ENCODE peak calls at places on chromosome 17, in ten cellular contexts. A is heart left ventricle; T is mesenchymal stem cell; G is astrocyte of the cerebellum; D is HFF-Myc; B is lung; I is fibroblast of pulmonary artery; S is Peyer's patch; R is naive thymus-derived CD4-positive, alpha-beta T cell; Z is dorsolateral prefrontal cortex. P is an unnamed sample.

GRCh38 chr17:32349503-32349853 is 479 bp upstream of the ZNF207 start:
- DNase-seq in A (peak), T (no peak), G (no peak), D (no peak), B (no peak), I (peak), S (peak), R (no peak), Z (no peak), P (no peak)

GRCh38 chr17:42023524-42024349 is 3.8 kb downstream of the NKIRAS2 start:
- DNase-seq in A (no peak), T (no peak), G (no peak), D (no peak), B (peak), I (peak), S (no peak), R (no peak), Z (no peak), P (no peak)

GRCh38 chr17:74832421-74832820 is 27.3 kb downstream of the GRIN2C start:
- DNase-seq in A (no peak), T (no peak), G (no peak), D (no peak), B (no peak), I (no peak), S (peak), R (no peak), Z (no peak), P (no peak)

GRCh38 chr17:3722716-3723115 is 987 bp upstream of the HASPIN start:
- DNase-seq in A (no peak), T (peak), G (no peak), D (no peak), B (no peak), I (peak), S (no peak), R (no peak), Z (no peak), P (no peak)

GRCh38 chr17:79407385-79407784 is 203.5 kb downstream of the RBFOX3 start:
- DNase-seq in A (no peak), T (no peak), G (no peak), D (no peak), B (no peak), I (no peak), S (no peak), R (no peak), Z (no peak), P (peak)

GRCh38 chr17:17876959-17877547 is 40.3 kb upstream of the SREBF1 start:
- DNase-seq in A (no peak), T (peak), G (no peak), D (no peak), B (peak), I (peak), S (no peak), R (no peak), Z (peak), P (peak)

GRCh38 chr17:32350662-32351418 is 883 bp downstream of the ZNF207 start:
- DNase-seq in A (peak), T (peak), G (no peak), D (no peak), B (peak), I (peak), S (no peak), R (peak), Z (no peak), P (peak)

GRCh38 chr17:42669705-42670198 is 7.0 kb downstream of the PLEKHH3 start:
- DNase-seq in A (no peak), T (no peak), G (no peak), D (no peak), B (no peak), I (no peak), S (no peak), R (no peak), Z (no peak), P (no peak)

GRCh38 chr17:40350410-40351184 is 13.9 kb downstream of the GJD3 start:
- DNase-seq in A (no peak), T (peak), G (no peak), D (no peak), B (no peak), I (peak), S (no peak), R (no peak), Z (no peak), P (no peak)

GRCh38 chr17:43579570-43580140 is 33.5 kb upstream of the ETV4 start:
- DNase-seq in A (no peak), T (peak), G (peak), D (peak), B (no peak), I (peak), S (no peak), R (no peak), Z (no peak), P (no peak)

GRCh38 chr17:48262982-48263586 is 155.5 kb downstream of the SNX11 start:
- DNase-seq in A (no peak), T (peak), G (no peak), D (no peak), B (no peak), I (peak), S (no peak), R (peak), Z (no peak), P (no peak)

GRCh38 chr17:280901-281300 is 71.7 kb downstream of the RPH3AL start:
- DNase-seq in A (peak), T (no peak), G (no peak), D (no peak), B (no peak), I (no peak), S (no peak), R (no peak), Z (no peak), P (no peak)

GRCh38 chr17:57296231-57296630 is 39.9 kb downstream of the MSI2 start:
- DNase-seq in A (no peak), T (peak), G (no peak), D (no peak), B (no peak), I (no peak), S (no peak), R (no peak), Z (no peak), P (peak)

GRCh38 chr17:20991276-20992037 is 51.4 kb downstream of the USP22 start:
- DNase-seq in A (no peak), T (no peak), G (no peak), D (no peak), B (no peak), I (no peak), S (no peak), R (no peak), Z (no peak), P (no peak)

DNA sequence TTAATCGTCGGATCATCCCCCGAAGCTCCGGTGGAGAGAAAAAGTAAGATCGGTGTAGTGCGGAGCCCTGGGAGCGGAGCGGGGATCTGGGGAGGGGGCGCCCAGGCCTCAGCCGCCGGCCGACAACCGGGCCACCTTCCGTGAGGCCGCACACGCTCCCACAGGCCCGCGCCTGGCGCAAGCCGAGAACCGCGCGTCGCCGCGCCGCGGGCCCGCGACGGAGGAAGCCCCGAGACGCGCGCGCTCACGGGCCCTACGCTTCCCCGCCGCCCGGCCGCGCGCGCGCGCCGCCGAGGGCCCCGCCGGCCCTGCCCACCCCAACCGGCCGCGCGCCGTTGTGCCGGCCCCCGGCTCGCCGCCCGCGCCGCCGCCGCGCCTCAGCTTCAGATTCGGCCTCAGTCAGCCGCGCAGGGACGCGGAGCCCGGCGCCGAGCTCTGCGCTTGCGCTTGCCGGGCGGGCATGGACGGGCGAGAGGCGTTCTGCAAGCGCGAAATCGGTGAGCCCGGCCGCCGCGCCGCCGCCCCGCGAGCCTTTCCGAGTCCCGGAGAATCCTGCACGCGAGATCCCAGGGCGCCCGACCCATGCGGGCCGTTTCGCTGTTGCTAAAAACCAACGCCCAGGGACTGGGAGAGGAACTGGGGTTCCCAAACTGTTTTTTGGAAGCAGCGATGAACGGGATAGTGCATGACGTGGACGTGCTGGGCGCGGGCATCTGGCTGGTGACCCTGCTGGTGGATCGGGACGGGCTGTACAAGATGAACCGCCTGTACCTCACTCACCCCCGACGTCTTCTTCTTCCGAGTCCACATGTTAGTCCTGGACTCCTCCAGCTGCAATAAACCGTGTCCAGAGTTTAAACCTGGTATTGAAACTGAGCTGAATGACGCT is 28.0 kb upstream of the LRRC37A start:
- DNase-seq in A (peak), T (peak), G (no peak), D (no peak), B (peak), I (peak), S (peak), R (peak), Z (peak), P (no peak)
- H3K4me3 ChIP-seq in A (peak), T (peak), G (peak), D (peak), B (peak), I (peak), S (peak), R (peak), Z (peak), P (peak)

GRCh38 chr17:77862890-77863813 is 95.4 kb upstream of the TNRC6C start:
- DNase-seq in A (no peak), T (no peak), G (no peak), D (no peak), B (no peak), I (no peak), S (no peak), R (no peak), Z (no peak), P (no peak)
- H3K4me3 ChIP-seq in A (no peak), T (no peak), G (no peak), D (no peak), B (no peak), I (no peak), S (no peak), R (no peak), Z (no peak), P (no peak)

GRCh38 chr17:78361227-78361683 is 1.4 kb upstream of the SOCS3 start:
- DNase-seq in A (no peak), T (no peak), G (no peak), D (no peak), B (no peak), I (no peak), S (no peak), R (no peak), Z (no peak), P (no peak)
- H3K4me3 ChIP-seq in A (no peak), T (no peak), G (no peak), D (no peak), B (no peak), I (no peak), S (no peak), R (no peak), Z (no peak), P (no peak)

DNA sequence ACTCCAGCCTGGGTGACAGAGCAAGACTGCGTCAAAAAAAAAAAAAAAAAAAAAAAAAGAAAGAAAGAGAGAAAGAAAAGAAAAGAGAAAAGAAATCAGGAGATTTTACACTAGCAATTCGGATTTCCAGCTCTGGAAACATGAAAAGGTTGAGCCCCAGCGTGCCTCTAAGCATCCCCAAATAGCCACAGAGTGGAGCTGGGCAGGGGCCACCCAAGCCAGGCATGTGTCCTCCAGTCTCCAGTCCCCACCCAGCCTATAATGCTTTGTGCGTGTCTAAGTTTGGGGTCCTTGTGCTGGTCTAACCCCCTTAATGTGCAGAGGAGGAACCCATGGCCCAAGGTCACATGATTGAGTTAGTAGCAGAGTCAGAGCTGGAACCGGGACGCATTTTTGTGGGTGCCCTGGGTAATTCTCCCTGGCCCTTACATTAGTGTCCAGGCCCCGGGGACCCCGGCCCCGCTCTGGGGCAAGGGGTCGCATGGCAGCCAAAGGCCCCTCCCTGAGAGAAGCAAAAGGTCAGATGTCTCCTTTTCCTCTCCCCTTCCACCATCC is 19.9 kb downstream of the ADAM11 start:
- DNase-seq in A (no peak), T (no peak), G (no peak), D (no peak), B (no peak), I (no peak), S (no peak), R (no peak), Z (no peak), P (no peak)
- H3K4me3 ChIP-seq in A (no peak), T (no peak), G (peak), D (no peak), B (no peak), I (peak), S (no peak), R (peak), Z (peak), P (peak)

GRCh38 chr17:2395258-2396170 is 5.3 kb downstream of the MNT start:
- DNase-seq in A (no peak), T (peak), G (no peak), D (no peak), B (peak), I (peak), S (no peak), R (no peak), Z (no peak), P (peak)
- H3K4me3 ChIP-seq in A (no peak), T (no peak), G (no peak), D (peak), B (no peak), I (peak), S (peak), R (no peak), Z (peak), P (no peak)

GRCh38 chr17:76239538-76240274 is 587 bp downstream of the RNF157 start:
- DNase-seq in A (no peak), T (no peak), G (no peak), D (no peak), B (no peak), I (no peak), S (no peak), R (no peak), Z (no peak), P (no peak)
- H3K4me3 ChIP-seq in A (peak), T (peak), G (peak), D (peak), B (peak), I (no peak), S (peak), R (peak), Z (peak), P (peak)

GRCh38 chr17:77679589-77679988 is 278.9 kb upstream of the TNRC6C start:
- DNase-seq in A (no peak), T (no peak), G (no peak), D (no peak), B (no peak), I (no peak), S (no peak), R (no peak), Z (no peak), P (no peak)
- H3K4me3 ChIP-seq in A (no peak), T (no peak), G (no peak), D (no peak), B (no peak), I (no peak), S (no peak), R (no peak), Z (no peak), P (no peak)